ENCODE peak calls at places on chromosomes 5 and 9, in four cellular contexts. X is HL-60, L is GM12878, U is K562. D is an unnamed sample.

GRCh38 chr5:66169534-66169933 is 25.4 kb downstream of the SREK1 start:
- DNase-seq in X (no peak), L (no peak), U (no peak), D (no peak)

GRCh38 chr5:120465281-120465961 is 1.3 kb downstream of the PRR16 start:
- DNase-seq in X (no peak), L (no peak), U (peak), D (no peak)

GRCh38 chr9:135693265-135693664 is 6.0 kb downstream of the SOHLH1 start:
- DNase-seq in X (no peak), L (no peak), U (no peak), D (no peak)

GRCh38 chr9:117392992-117393391 is 21.9 kb downstream of the ASTN2 start:
- DNase-seq in X (no peak), L (no peak), U (no peak), D (no peak)

GRCh38 chr5:128436825-128437224 is 101.2 kb downstream of the FBN2 start:
- DNase-seq in X (no peak), L (no peak), U (no peak), D (no peak)

GRCh38 chr9:34594177-34594576 is 4.7 kb upstream of the CNTFR start:
- DNase-seq in X (no peak), L (no peak), U (no peak), D (no peak)

GRCh38 chr9:27880135-27880534 is 306.9 kb upstream of the C9orf72 start:
- DNase-seq in X (no peak), L (no peak), U (no peak), D (no peak)

GRCh38 chr5:44372028-44372427 is 17.2 kb downstream of the FGF10 start:
- DNase-seq in X (no peak), L (no peak), U (no peak), D (no peak)

GRCh38 chr9:14992516-14992915 is 82.3 kb upstream of the FREM1 start:
- DNase-seq in X (no peak), L (no peak), U (no peak), D (no peak)

GRCh38 chr5:177359860-177360259 is 2.1 kb downstream of the RGS14 start:
- DNase-seq in X (no peak), L (no peak), U (no peak), D (no peak)

GRCh38 chr9:37283730-37284235 is 138.7 kb upstream of the GRHPR start:
- DNase-seq in X (no peak), L (peak), U (no peak), D (no peak)

DNA sequence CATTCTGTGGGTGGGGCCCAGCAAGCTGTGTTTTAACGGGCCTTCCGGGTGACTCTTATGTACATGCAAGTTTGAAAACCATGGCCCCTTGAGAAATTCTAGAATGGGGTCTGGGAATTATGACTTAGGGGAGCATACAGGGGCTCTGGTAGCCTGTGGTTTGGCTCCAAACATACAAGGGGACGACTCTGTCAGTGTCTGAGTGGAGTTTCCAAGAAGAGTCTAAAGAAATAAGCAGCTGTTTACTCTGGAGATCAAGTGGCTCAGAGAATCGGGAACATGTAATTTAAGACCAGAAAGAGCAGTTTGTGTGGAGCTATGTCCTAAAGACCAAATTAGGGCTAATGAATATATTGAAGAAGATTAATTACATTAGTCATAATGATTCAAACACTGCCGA is 177.3 kb downstream of the SLC28A3 start:
- DNase-seq in X (no peak), L (no peak), U (no peak), D (no peak)
- TF ChIP-seq SPI1 in X (no peak), L (no peak), U (no peak), D (no peak)

GRCh38 chr5:39470021-39470420 is 45.2 kb upstream of the DAB2 start:
- DNase-seq in X (peak), L (no peak), U (no peak), D (no peak)

GRCh38 chr5:39469173-39469572 is 44.4 kb upstream of the DAB2 start:
- DNase-seq in X (no peak), L (no peak), U (no peak), D (no peak)

GRCh38 chr5:39476466-39477215 is 51.9 kb upstream of the DAB2 start:
- DNase-seq in X (no peak), L (no peak), U (no peak), D (no peak)

GRCh38 chr5:39475055-39475454 is 50.3 kb upstream of the DAB2 start:
- DNase-seq in X (no peak), L (no peak), U (no peak), D (no peak)

GRCh38 chr5:39473156-39473779 is 48.5 kb upstream of the DAB2 start:
- DNase-seq in X (no peak), L (no peak), U (no peak), D (no peak)
- TF ChIP-seq SPI1 in X (no peak), L (no peak), U (no peak), D (no peak)

GRCh38 chr9:79166005-79166404 is 405.8 kb upstream of the TLE4 start:
- DNase-seq in X (no peak), L (no peak), U (no peak), D (no peak)
- TF ChIP-seq SPI1 in X (no peak), L (no peak), U (no peak), D (no peak)

GRCh38 chr5:107389130-107389553 is 281.6 kb downstream of the EFNA5 start:
- DNase-seq in X (peak), L (peak), U (no peak), D (no peak)
- TF ChIP-seq SPI1 in X (no peak), L (no peak), U (no peak), D (no peak)

GRCh38 chr5:143225511-143225910 is 178.0 kb downstream of the NR3C1 start:
- DNase-seq in X (no peak), L (no peak), U (no peak), D (no peak)
- TF ChIP-seq SPI1 in X (no peak), L (no peak), U (no peak), D (no peak)

GRCh38 chr5:172544371-172545120 is 90.2 kb upstream of the SH3PXD2B start:
- DNase-seq in X (no peak), L (no peak), U (no peak), D (no peak)

GRCh38 chr5:172541764-172542120 is 87.4 kb upstream of the SH3PXD2B start:
- DNase-seq in X (no peak), L (no peak), U (no peak), D (no peak)

GRCh38 chr5:172545291-172545761 is 91.0 kb upstream of the SH3PXD2B start:
- DNase-seq in X (no peak), L (no peak), U (no peak), D (no peak)

GRCh38 chr5:172542651-172543131 is 88.4 kb upstream of the SH3PXD2B start:
- DNase-seq in X (no peak), L (no peak), U (no peak), D (no peak)

DNA sequence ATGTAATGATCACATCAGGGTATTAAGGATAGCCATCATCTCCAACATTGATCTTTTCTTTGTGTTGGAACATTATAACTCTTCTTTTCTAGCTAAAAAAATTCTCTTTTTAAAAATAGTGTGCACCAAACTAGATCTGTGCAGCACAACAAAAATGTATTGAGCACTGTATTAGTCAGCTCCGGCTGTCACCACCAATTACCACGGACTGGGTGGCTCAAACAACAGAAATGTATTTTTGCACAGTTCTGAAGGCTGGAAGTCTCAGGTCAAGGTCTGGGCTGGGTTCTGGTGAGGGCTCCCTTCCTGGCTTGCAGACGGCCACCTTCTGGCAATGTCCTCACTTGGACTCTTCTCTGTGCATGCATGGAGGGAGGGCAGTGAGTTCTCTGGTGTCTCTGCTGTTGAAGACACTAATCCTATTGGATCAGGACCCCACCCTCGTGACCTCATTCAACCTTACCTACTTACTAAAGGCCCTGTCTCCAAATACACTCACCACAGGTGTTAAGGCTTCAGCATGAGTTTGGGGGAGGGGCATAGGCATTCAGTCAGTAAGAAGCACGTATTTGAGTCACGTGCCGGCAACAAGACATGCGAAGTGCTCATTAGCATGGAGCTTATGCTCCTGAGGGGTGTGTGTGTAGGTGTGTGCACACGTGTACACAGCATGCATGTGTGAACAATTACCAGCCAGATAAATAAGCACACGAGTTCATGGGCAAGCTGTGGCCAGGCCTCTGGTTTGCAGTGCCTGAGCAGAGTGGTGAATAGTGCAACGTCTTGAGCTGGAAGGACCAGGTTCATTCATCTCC is 89.4 kb upstream of the SH3PXD2B start:
- DNase-seq in X (no peak), L (no peak), U (no peak), D (no peak)
- TF ChIP-seq SPI1 in X (no peak), L (no peak), U (no peak), D (no peak)

GRCh38 chr5:1523793-1524480 is at the start of gene LPCAT1:
- DNase-seq in X (peak), L (no peak), U (peak), D (peak)

GRCh38 chr5:1521054-1521453 is 2.7 kb downstream of the LPCAT1 start:
- DNase-seq in X (no peak), L (no peak), U (no peak), D (no peak)

GRCh38 chr5:1522601-1523479 is 920 bp downstream of the LPCAT1 start:
- DNase-seq in X (no peak), L (no peak), U (peak), D (no peak)

GRCh38 chr5:1523480-1523792 is 324 bp downstream of the LPCAT1 start:
- DNase-seq in X (no peak), L (no peak), U (peak), D (no peak)

GRCh38 chr5:1521671-1522600 is 1.8 kb downstream of the LPCAT1 start:
- DNase-seq in X (no peak), L (no peak), U (peak), D (no peak)
- TF ChIP-seq SPI1 in X (no peak), L (no peak), U (no peak), D (no peak)

GRCh38 chr9:94199776-94200175 is 59.3 kb upstream of the ZNF169 start:
- DNase-seq in X (no peak), L (no peak), U (no peak), D (no peak)

GRCh38 chr9:94198414-94198813 is 60.7 kb upstream of the ZNF169 start:
- DNase-seq in X (no peak), L (no peak), U (no peak), D (no peak)

GRCh38 chr9:94207781-94208180 is 51.3 kb upstream of the ZNF169 start:
- DNase-seq in X (no peak), L (no peak), U (no peak), D (no peak)

DNA sequence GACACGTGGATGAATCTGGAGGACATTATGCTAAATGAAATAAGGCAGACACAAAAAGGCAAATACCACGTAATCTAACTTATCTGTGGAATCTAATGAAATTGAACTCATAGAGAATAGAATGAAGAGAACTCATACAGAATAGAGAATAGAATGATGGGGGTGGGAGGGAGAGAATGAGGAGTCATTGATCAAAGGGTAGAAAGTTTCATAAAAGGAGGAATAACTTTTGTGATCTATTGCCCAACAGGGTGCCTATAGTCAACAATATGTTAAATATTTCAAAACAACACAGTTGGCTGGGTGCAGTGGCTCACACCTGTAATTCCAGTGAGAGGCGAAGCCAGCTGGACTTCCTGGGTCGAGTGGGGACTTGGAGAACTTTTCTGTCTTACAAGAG is 54.9 kb upstream of the ZNF169 start:
- DNase-seq in X (no peak), L (no peak), U (no peak), D (no peak)
- TF ChIP-seq SPI1 in X (no peak), L (no peak), U (no peak), D (no peak)

GRCh38 chr5:173855162-173855994 is 32.8 kb upstream of the CPEB4 start:
- DNase-seq in X (no peak), L (no peak), U (peak), D (no peak)
- TF ChIP-seq SPI1 in X (no peak), L (no peak), U (peak), D (no peak)